ENCODE peak calls at places on chromosomes 5 and 9, in nine cellular contexts. M is nucleus accumbens; E is endothelial cell of umbilical vein; O is stimulated activated CD8-positive, alpha-beta memory T cell treated with anti-CD3 and anti-CD28 coated beads, Interleukin-4, amount 100 ng/mL, for 1 hour; G is hepatocyte; Z is stimulated activated CD4-positive, alpha-beta T cell treated with anti-CD3 and anti-CD28 coated beads, Interleukin-2, amount 100 ng/mL, for 24 hours; W is NCI-H1092; J is BE2C; T is stomach. H is an unnamed sample.

GRCh38 chr5:57754616-57755015 is 272.0 kb upstream of the ACTBL2 start:
- DNase-seq in M (no peak), E (no peak), O (no peak), G (no peak), Z (no peak), W (no peak), J (no peak), T (no peak), H (no peak)

GRCh38 chr5:109688647-109688998 is 1.1 kb upstream of the MAN2A1 start:
- DNase-seq in M (no peak), E (no peak), O (no peak), G (peak), Z (peak), W (no peak), J (peak), T (no peak), H (peak)

GRCh38 chr9:96441798-96442445 is 8.0 kb upstream of the HABP4 start:
- DNase-seq in M (no peak), E (no peak), O (no peak), G (peak), Z (no peak), W (no peak), J (no peak), T (no peak), H (no peak)

GRCh38 chr5:143464723-143465490 is 61.4 kb upstream of the NR3C1 start:
- DNase-seq in M (no peak), E (no peak), O (no peak), G (no peak), Z (no peak), W (no peak), J (no peak), T (no peak), H (no peak)

GRCh38 chr5:135537271-135537670 is 1.5 kb upstream of the NEUROG1 start:
- DNase-seq in M (no peak), E (no peak), O (no peak), G (no peak), Z (no peak), W (no peak), J (no peak), T (no peak), H (no peak)

GRCh38 chr5:133386662-133387061 is 225.7 kb downstream of the FSTL4 start:
- DNase-seq in M (no peak), E (no peak), O (no peak), G (no peak), Z (peak), W (no peak), J (no peak), T (no peak), H (no peak)

GRCh38 chr5:39360483-39361071 is 3.7 kb downstream of the C9 start:
- DNase-seq in M (no peak), E (peak), O (no peak), G (no peak), Z (no peak), W (no peak), J (no peak), T (no peak), H (peak)

GRCh38 chr9:123796618-123797484 is 133.1 kb downstream of the DENND1A start:
- DNase-seq in M (no peak), E (no peak), O (no peak), G (no peak), Z (no peak), W (no peak), J (no peak), T (no peak), H (peak)

GRCh38 chr5:57441557-57441956 is 41.1 kb downstream of the ACTBL2 start:
- DNase-seq in M (no peak), E (peak), O (no peak), G (peak), Z (no peak), W (no peak), J (peak), T (no peak), H (peak)

GRCh38 chr9:97855486-97855875 is 2.5 kb downstream of the FOXE1 start:
- DNase-seq in M (no peak), E (no peak), O (no peak), G (no peak), Z (no peak), W (no peak), J (no peak), T (no peak), H (no peak)

GRCh38 chr5:7991125-7991821 is 122.3 kb downstream of the MTRR start:
- DNase-seq in M (no peak), E (no peak), O (no peak), G (no peak), Z (no peak), W (no peak), J (no peak), T (no peak), H (no peak)

GRCh38 chr9:115254781-115255180 is 136.8 kb upstream of the TNC start:
- DNase-seq in M (no peak), E (no peak), O (no peak), G (no peak), Z (no peak), W (peak), J (no peak), T (no peak), H (no peak)

GRCh38 chr5:16372493-16372892 is 93.1 kb downstream of the ZNF622 start:
- DNase-seq in M (no peak), E (no peak), O (no peak), G (no peak), Z (no peak), W (no peak), J (no peak), T (no peak), H (no peak)

GRCh38 chr5:155697236-155697635 is 629.7 kb upstream of the SGCD start:
- DNase-seq in M (no peak), E (no peak), O (no peak), G (no peak), Z (no peak), W (no peak), J (no peak), T (no peak), H (no peak)

GRCh38 chr9:93118863-93119702 is 15.0 kb downstream of the NINJ1 start:
- DNase-seq in M (no peak), E (no peak), O (no peak), G (no peak), Z (no peak), W (no peak), J (peak), T (no peak), H (no peak)

GRCh38 chr5:14584848-14585247 is 3.3 kb downstream of the OTULINL start:
- DNase-seq in M (no peak), E (no peak), O (no peak), G (no peak), Z (no peak), W (no peak), J (no peak), T (no peak), H (no peak)

GRCh38 chr9:132894857-132895846 is 16.5 kb downstream of the SPACA9 start:
- DNase-seq in M (no peak), E (no peak), O (no peak), G (no peak), Z (no peak), W (no peak), J (no peak), T (no peak), H (no peak)

GRCh38 chr9:92712767-92713166 is 42.8 kb upstream of the IPPK start:
- DNase-seq in M (no peak), E (no peak), O (no peak), G (no peak), Z (no peak), W (no peak), J (no peak), T (no peak), H (no peak)

GRCh38 chr5:88948746-88949600 is 66.0 kb upstream of the MEF2C start:
- DNase-seq in M (no peak), E (no peak), O (no peak), G (no peak), Z (no peak), W (no peak), J (no peak), T (no peak), H (no peak)

GRCh38 chr5:81786509-81786908 is 35.6 kb upstream of the SSBP2 start:
- DNase-seq in M (no peak), E (peak), O (no peak), G (no peak), Z (no peak), W (no peak), J (no peak), T (no peak), H (no peak)

GRCh38 chr5:172490739-172491461 is 36.6 kb upstream of the SH3PXD2B start:
- DNase-seq in M (no peak), E (no peak), O (no peak), G (no peak), Z (no peak), W (no peak), J (no peak), T (no peak), H (no peak)